ENCODE peak calls at places on chromosomes 13 and 19, in four cellular contexts. One of them, this sample, is unnamed.
A peak's percentile ranks its signal among the peaks of the same experiment; 100 is the strongest.

GRCh38 chr19:9039728-9040127 is 29.5 kb upstream of the MUC16 start:
- DNase-seq in mammary epithelial cell: peak; percentile 7
- DNase-seq in psoas muscle: no peak
- DNase-seq in fibroblast of lung: no peak
- DNase-seq in this sample: no peak

GRCh38 chr13:47146991-47147783 is 250.3 kb upstream of the HTR2A start:
- DNase-seq in psoas muscle: no peak
- DNase-seq in fibroblast of lung: no peak
- DNase-seq in mammary epithelial cell: no peak
- DNase-seq in this sample: no peak

GRCh38 chr13:49063526-49063925 is 87.8 kb downstream of the FNDC3A start:
- DNase-seq in fibroblast of lung: no peak
- DNase-seq in psoas muscle: no peak
- DNase-seq in mammary epithelial cell: peak; percentile 40
- DNase-seq in this sample: no peak

GRCh38 chr19:52648336-52648990 is 10.3 kb upstream of the ZNF83 start:
- DNase-seq in fibroblast of lung: peak; percentile 30
- DNase-seq in psoas muscle: no peak
- DNase-seq in mammary epithelial cell: peak; percentile 28
- DNase-seq in this sample: no peak

GRCh38 chr19:16650821-16651220 is 9.1 kb downstream of the SMIM7 start:
- DNase-seq in fibroblast of lung: no peak
- DNase-seq in mammary epithelial cell: no peak
- DNase-seq in psoas muscle: no peak
- DNase-seq in this sample: no peak

GRCh38 chr19:11505032-11505503 is 571 bp downstream of the ZNF653 start:
- DNase-seq in mammary epithelial cell: peak; percentile 93
- DNase-seq in psoas muscle: peak; percentile 98
- DNase-seq in fibroblast of lung: peak; percentile 91
- DNase-seq in this sample: peak; percentile 57

GRCh38 chr19:3783660-3784584 is 2.3 kb downstream of the MATK start:
- DNase-seq in fibroblast of lung: no peak
- DNase-seq in psoas muscle: no peak
- DNase-seq in mammary epithelial cell: no peak
- DNase-seq in this sample: no peak

GRCh38 chr13:77674802-77675201 is 22.7 kb upstream of the SLAIN1 start:
- DNase-seq in fibroblast of lung: no peak
- DNase-seq in psoas muscle: no peak
- DNase-seq in mammary epithelial cell: no peak
- DNase-seq in this sample: no peak

GRCh38 chr19:343451-343931 is 1.1 kb downstream of the MIER2 start:
- DNase-seq in psoas muscle: no peak
- DNase-seq in mammary epithelial cell: peak; percentile 55
- DNase-seq in fibroblast of lung: no peak
- DNase-seq in this sample: no peak

GRCh38 chr19:50431343-50432220 is 1.1 kb upstream of the MYBPC2 start:
- DNase-seq in fibroblast of lung: peak; percentile 63
- DNase-seq in mammary epithelial cell: peak; percentile 60
- DNase-seq in psoas muscle: peak; percentile 79
- DNase-seq in this sample: no peak

GRCh38 chr19:38788478-38789243 is at the start of gene LGALS7B:
- DNase-seq in psoas muscle: no peak
- DNase-seq in mammary epithelial cell: no peak
- DNase-seq in fibroblast of lung: no peak
- DNase-seq in this sample: no peak

GRCh38 chr13:82062772-82063171 is 1721.8 kb upstream of the SPRY2 start:
- DNase-seq in mammary epithelial cell: no peak
- DNase-seq in fibroblast of lung: no peak
- DNase-seq in psoas muscle: no peak
- DNase-seq in this sample: no peak

DNA sequence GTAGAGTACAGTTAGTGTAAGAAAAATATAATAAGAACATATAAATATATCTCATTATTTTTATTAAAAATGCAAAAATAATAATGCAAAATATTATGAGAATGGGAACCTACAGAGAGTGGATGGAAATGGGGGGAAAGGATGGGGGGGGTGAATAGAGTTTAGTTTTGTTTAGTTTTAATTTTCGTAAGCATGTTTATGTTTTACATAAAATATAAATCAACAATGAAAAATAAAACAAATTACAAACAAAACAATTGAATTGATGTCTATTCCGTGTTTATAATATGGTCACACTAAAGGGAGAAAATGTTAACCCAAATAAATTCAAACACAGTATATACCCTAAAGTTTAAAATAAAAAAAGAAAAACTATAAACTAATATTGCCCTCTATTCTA is 1717.4 kb upstream of the SPRY2 start:
- DNase-seq in mammary epithelial cell: no peak
- DNase-seq in fibroblast of lung: no peak
- DNase-seq in psoas muscle: no peak
- DNase-seq in this sample: no peak
- H3K4me1 ChIP-seq in mammary epithelial cell: no peaks in the 10 kb centered on the region
- H3K4me1 ChIP-seq in fibroblast of lung: no peaks in the 10 kb centered on the region
- H3K4me1 ChIP-seq in psoas muscle: no peaks in the 10 kb centered on the region
- H3K4me1 ChIP-seq in this sample: no peaks in the 10 kb centered on the region

DNA sequence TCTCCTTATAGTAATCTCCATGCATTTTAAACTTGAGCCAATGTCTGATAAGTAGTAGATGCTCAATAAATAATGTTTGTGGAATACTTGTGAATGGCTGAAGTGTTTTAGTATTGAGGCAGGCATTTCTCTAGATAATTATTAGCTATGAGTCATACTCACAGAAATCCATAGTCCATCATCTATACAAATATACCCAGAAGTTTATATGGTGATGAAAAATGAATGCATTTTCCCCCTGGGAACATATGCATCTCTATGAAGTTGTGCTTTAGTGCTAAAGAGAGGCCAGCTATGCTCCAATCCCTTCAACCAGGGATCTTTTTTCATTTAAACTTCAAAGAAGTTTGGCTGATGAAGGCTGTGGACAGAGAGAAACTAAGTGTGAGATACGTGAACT is 17.2 kb downstream of the MBNL2 start:
- DNase-seq in psoas muscle: no peak
- DNase-seq in fibroblast of lung: no peak
- DNase-seq in mammary epithelial cell: no peak
- DNase-seq in this sample: no peak
- H3K4me1 ChIP-seq in psoas muscle: peaks cover 91% of the 10 kb centered on the region
- H3K4me1 ChIP-seq in fibroblast of lung: peaks cover 9% of the 10 kb centered on the region
- H3K4me1 ChIP-seq in mammary epithelial cell: peaks cover 14% of the 10 kb centered on the region
- H3K4me1 ChIP-seq in this sample: peaks cover 100% of the 10 kb centered on the region

DNA sequence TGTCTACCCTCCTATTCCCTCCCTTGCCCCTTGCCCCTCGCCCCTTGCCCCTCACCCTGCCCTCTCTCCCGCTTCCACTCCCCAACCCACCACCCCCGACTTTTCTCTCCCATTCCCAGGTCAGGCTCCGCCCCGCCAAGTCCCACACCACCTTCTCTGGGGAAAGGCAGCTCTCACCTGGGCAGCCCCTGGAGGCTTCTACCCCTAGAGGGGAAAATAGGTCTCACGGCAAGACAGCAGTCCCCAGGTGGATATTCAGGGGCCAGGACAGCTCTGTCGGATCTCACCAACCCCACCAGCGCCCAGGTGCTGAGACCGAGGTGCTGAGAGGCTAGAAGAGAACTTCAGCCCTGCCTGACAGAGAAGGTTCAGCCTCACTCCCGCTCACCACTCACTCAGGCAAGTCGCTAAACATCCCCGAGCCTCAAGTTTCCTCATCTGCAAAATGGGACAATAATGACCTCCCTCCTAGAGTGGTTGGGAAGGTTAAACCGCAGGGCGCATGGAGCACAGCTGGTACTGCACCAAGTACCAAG is 1.4 kb upstream of the ERFL start:
- DNase-seq in mammary epithelial cell: no peak
- DNase-seq in psoas muscle: no peak
- DNase-seq in fibroblast of lung: no peak
- DNase-seq in this sample: no peak
- H3K4me1 ChIP-seq in mammary epithelial cell: no peaks in the 10 kb centered on the region
- H3K4me1 ChIP-seq in psoas muscle: peaks cover 5% of the 10 kb centered on the region
- H3K4me1 ChIP-seq in fibroblast of lung: peaks cover 5% of the 10 kb centered on the region
- H3K4me1 ChIP-seq in this sample: no peaks in the 10 kb centered on the region

GRCh38 chr19:19433666-19434213 is 28.3 kb downstream of the GATAD2A start:
- DNase-seq in psoas muscle: no peak
- DNase-seq in fibroblast of lung: no peak
- DNase-seq in mammary epithelial cell: no peak
- DNase-seq in this sample: no peak
- H3K4me1 ChIP-seq in psoas muscle: peaks cover 31% of the 10 kb centered on the region
- H3K4me1 ChIP-seq in fibroblast of lung: peaks cover 3% of the 10 kb centered on the region
- H3K4me1 ChIP-seq in mammary epithelial cell: peaks cover 7% of the 10 kb centered on the region
- H3K4me1 ChIP-seq in this sample: no peaks in the 10 kb centered on the region

GRCh38 chr19:58380736-58381459 is at the start of gene ZNF837:
- DNase-seq in fibroblast of lung: peak; percentile 100
- DNase-seq in psoas muscle: peak; percentile 98
- DNase-seq in mammary epithelial cell: peak; percentile 100
- DNase-seq in this sample: peak; percentile 98

GRCh38 chr19:58380037-58380735 is 644 bp downstream of the ZNF837 start:
- DNase-seq in mammary epithelial cell: peak; percentile 19
- DNase-seq in psoas muscle: no peak
- DNase-seq in fibroblast of lung: no peak
- DNase-seq in this sample: no peak

GRCh38 chr19:58385313-58386165 is 1.5 kb upstream of the RPS5 start:
- DNase-seq in fibroblast of lung: no peak
- DNase-seq in psoas muscle: no peak
- DNase-seq in mammary epithelial cell: no peak
- DNase-seq in this sample: no peak

GRCh38 chr19:58381460-58382220 is 810 bp upstream of the ZNF837 start:
- DNase-seq in fibroblast of lung: no peak
- DNase-seq in psoas muscle: no peak
- DNase-seq in mammary epithelial cell: no peak
- DNase-seq in this sample: no peak

GRCh38 chr19:58382997-58383603 is 2.3 kb upstream of the ZNF837 start:
- DNase-seq in psoas muscle: no peak
- DNase-seq in fibroblast of lung: no peak
- DNase-seq in mammary epithelial cell: no peak
- DNase-seq in this sample: no peak
- H3K4me1 ChIP-seq in psoas muscle: peaks cover 36% of the 10 kb centered on the region
- H3K4me1 ChIP-seq in fibroblast of lung: peaks cover 11% of the 10 kb centered on the region
- H3K4me1 ChIP-seq in mammary epithelial cell: peaks cover 33% of the 10 kb centered on the region
- H3K4me1 ChIP-seq in this sample: peaks cover 35% of the 10 kb centered on the region